ENCODE peak calls at places on chromosomes 3 and 15, in nine cellular contexts. I, B, U, Q, O, Z, A, X and Y are unnamed samples.
A peak's percentile ranks its signal among the peaks of the same experiment; 100 is the strongest.

GRCh38 chr15:82580713-82581112 is 40.5 kb upstream of the RPS17 start:
- DNase-seq in I (no peak), B (no peak), U (no peak), Q (no peak), O (no peak), Z (no peak), A (no peak), X (no peak), Y (no peak)

GRCh38 chr3:6737223-6737994 is 123.5 kb upstream of the GRM7 start:
- DNase-seq in I (no peak), B (no peak), U (no peak), Q (no peak), O (no peak), Z (no peak), A (no peak), X (no peak), Y (no peak)

GRCh38 chr3:166489826-166490225 is 652.6 kb upstream of the BCHE start:
- DNase-seq in I (no peak), B (no peak), U (no peak), Q (no peak), O (no peak), Z (no peak), A (no peak), X (no peak), Y (no peak)

GRCh38 chr3:101038880-101039279 is 45.7 kb upstream of the ABI3BP start:
- DNase-seq in I (no peak), B (no peak), U (no peak), Q (no peak), O (no peak), Z (no peak), A (no peak), X (no peak), Y (no peak)

GRCh38 chr3:42556089-42556632 is 25.6 kb downstream of the SEC22C start:
- DNase-seq in I (no peak), B (no peak), U (no peak), Q (no peak), O (no peak), Z (no peak), A (no peak), X (no peak), Y (no peak)

GRCh38 chr15:39310633-39311032 is 270.2 kb upstream of the THBS1 start:
- DNase-seq in I (no peak), B (no peak), U (no peak), Q (no peak), O (no peak), Z (no peak), A (peak; percentile 35), X (no peak), Y (no peak)

GRCh38 chr15:80173022-80173759 is 20.4 kb downstream of the FAH start:
- DNase-seq in I (peak; percentile 75), B (no peak), U (peak; percentile 89), Q (peak; percentile 85), O (peak; percentile 79), Z (peak; percentile 79), A (peak; percentile 52), X (peak; percentile 39), Y (peak; percentile 85)

GRCh38 chr15:50055333-50056278 is 63.4 kb downstream of the ATP8B4 start:
- DNase-seq in I (no peak), B (peak; percentile 41), U (no peak), Q (no peak), O (no peak), Z (no peak), A (peak; percentile 92), X (peak; percentile 16), Y (no peak)

GRCh38 chr3:126121632-126122031 is 37.7 kb upstream of the SLC41A3 start:
- DNase-seq in I (no peak), B (no peak), U (no peak), Q (no peak), O (no peak), Z (no peak), A (no peak), X (no peak), Y (peak; percentile 11)

GRCh38 chr3:185351371-185351770 is 11.6 kb upstream of the MAP3K13 start:
- DNase-seq in I (no peak), B (no peak), U (no peak), Q (no peak), O (no peak), Z (no peak), A (peak; percentile 49), X (no peak), Y (no peak)

GRCh38 chr3:150874666-150875219 is 30.5 kb downstream of the MINDY4B start:
- DNase-seq in I (no peak), B (no peak), U (no peak), Q (no peak), O (no peak), Z (no peak), A (no peak), X (no peak), Y (no peak)

GRCh38 chr3:188905991-188906635 is 265.7 kb upstream of the TPRG1 start:
- DNase-seq in I (no peak), B (no peak), U (peak; percentile 39), Q (no peak), O (no peak), Z (no peak), A (no peak), X (no peak), Y (no peak)

GRCh38 chr3:59006791-59007517 is 42.9 kb downstream of the CFAP20DC start:
- DNase-seq in I (no peak), B (peak; percentile 56), U (no peak), Q (peak; percentile 81), O (no peak), Z (no peak), A (peak; percentile 76), X (no peak), Y (no peak)

GRCh38 chr3:127277591-127277990 is 10.3 kb downstream of the PRR20G start:
- DNase-seq in I (no peak), B (no peak), U (no peak), Q (no peak), O (no peak), Z (no peak), A (no peak), X (no peak), Y (no peak)

GRCh38 chr3:26763723-26764122 is 141.2 kb downstream of the LRRC3B start:
- DNase-seq in I (no peak), B (no peak), U (no peak), Q (no peak), O (no peak), Z (no peak), A (no peak), X (no peak), Y (no peak)

GRCh38 chr3:120147072-120147871 is 53.0 kb upstream of the GSK3B start:
- DNase-seq in I (no peak), B (no peak), U (peak; percentile 38), Q (peak; percentile 52), O (peak; percentile 32), Z (peak; percentile 85), A (no peak), X (no peak), Y (peak; percentile 70)

GRCh38 chr3:12706504-12707253 is 42.8 kb upstream of the RAF1 start:
- DNase-seq in I (no peak), B (peak; percentile 44), U (no peak), Q (peak; percentile 54), O (peak; percentile 83), Z (peak; percentile 12), A (peak; percentile 74), X (peak; percentile 26), Y (peak; percentile 71)

GRCh38 chr3:183291511-183292031 is 38.5 kb downstream of the B3GNT5 start:
- DNase-seq in I (no peak), B (no peak), U (no peak), Q (no peak), O (peak; percentile 45), Z (no peak), A (peak; percentile 66), X (no peak), Y (no peak)

GRCh38 chr3:98528474-98529346 is 3.1 kb upstream of the GPR15 start:
- DNase-seq in I (no peak), B (no peak), U (no peak), Q (no peak), O (no peak), Z (no peak), A (no peak), X (no peak), Y (no peak)
- TF ChIP-seq POLR2A in I (no peak), B (no peak), U (no peak), Q (no peak), O (no peak), Z (no peak), A (no peak), X (no peak), Y (no peak)

GRCh38 chr3:134362221-134362620 is 12.0 kb downstream of the AMOTL2 start:
- DNase-seq in I (no peak), B (no peak), U (peak; percentile 16), Q (no peak), O (no peak), Z (no peak), A (no peak), X (no peak), Y (no peak)
- H3K27ac ChIP-seq in I (no peak overlapping the region), B (peak overlapping the region; percentile 60), U (peak overlapping the region; percentile 100), Q (peak overlapping the region; percentile 99), O (peak overlapping the region; percentile 99), Z (peak overlapping the region; percentile 74), A (peak overlapping the region; percentile 82), X (peak overlapping the region; percentile 100), Y (no peak overlapping the region)

GRCh38 chr3:159158213-159158612 is 356.4 kb downstream of the MFSD1 start:
- DNase-seq in I (no peak), B (no peak), U (no peak), Q (no peak), O (no peak), Z (no peak), A (no peak), X (no peak), Y (no peak)
- TF ChIP-seq CTCF in I (no peak), B (no peak), U (no peak), Q (no peak), O (no peak), Z (no peak), A (no peak), X (no peak), Y (no peak)

GRCh38 chr3:190517696-190518095 is 3.8 kb downstream of the IL1RAP start:
- DNase-seq in I (no peak), B (no peak), U (no peak), Q (no peak), O (peak; percentile 40), Z (no peak), A (peak; percentile 73), X (no peak), Y (no peak)

GRCh38 chr3:190512666-190513065 is 1.2 kb upstream of the IL1RAP start:
- DNase-seq in I (no peak), B (no peak), U (no peak), Q (no peak), O (no peak), Z (no peak), A (no peak), X (no peak), Y (no peak)

GRCh38 chr3:190514163-190515153 is 573 bp downstream of the IL1RAP start:
- DNase-seq in I (peak; percentile 48), B (peak; percentile 58), U (peak; percentile 24), Q (peak; percentile 64), O (peak; percentile 36), Z (peak; percentile 48), A (peak; percentile 60), X (peak; percentile 22), Y (peak; percentile 57)

GRCh38 chr3:190516416-190516815 is 2.5 kb downstream of the IL1RAP start:
- DNase-seq in I (no peak), B (no peak), U (no peak), Q (no peak), O (no peak), Z (no peak), A (no peak), X (no peak), Y (no peak)

GRCh38 chr3:190513409-190514162 is at the start of gene IL1RAP:
- DNase-seq in I (peak; percentile 94), B (peak; percentile 94), U (peak; percentile 85), Q (peak; percentile 93), O (peak; percentile 89), Z (peak; percentile 91), A (peak; percentile 88), X (peak; percentile 79), Y (peak; percentile 93)
- TF ChIP-seq POLR2A in I (no peak), B (peak; percentile 84), U (no peak), Q (peak; percentile 74), O (peak; percentile 69), Z (peak; percentile 91), A (peak; percentile 56), X (peak; percentile 72), Y (no peak)